ENCODE peak calls at places on chromosomes 6 and 20, in ten cellular contexts. T, V, H, Q, O, K, U, B, L and Z are unnamed samples. For H3K4me1, the result is how much of the 10 kb centered on the place peaks cover.

GRCh38 chr6:148973809-148974208 is 227.0 kb downstream of the UST start:
- DNase-seq in B (peak), K (no peak), O (no peak), H (no peak), Q (no peak), T (no peak), U (peak), L (no peak), V (peak), Z (no peak)

GRCh38 chr20:49340161-49340966 is 62.5 kb upstream of the ZNFX1 start:
- DNase-seq in H (no peak), T (no peak), L (peak), K (peak), B (no peak), O (no peak), U (no peak), V (no peak), Q (no peak), Z (no peak)

GRCh38 chr20:53763707-53764415 is 170.2 kb upstream of the ZNF217 start:
- DNase-seq in H (no peak), T (no peak), U (peak), K (no peak), B (no peak), O (no peak), V (no peak), L (no peak), Q (no peak), Z (no peak)

GRCh38 chr20:50129662-50130345 is 16.9 kb upstream of the UBE2V1 start:
- DNase-seq in O (no peak), T (no peak), Q (no peak), K (no peak), H (peak), L (no peak), B (no peak), V (peak), U (no peak), Z (no peak)

GRCh38 chr20:37564388-37565133 is 36.9 kb upstream of the BLCAP start:
- DNase-seq in H (peak), B (peak), O (peak), T (peak), L (peak), U (peak), Q (peak), V (peak), K (no peak), Z (peak)

GRCh38 chr6:15088904-15089568 is 156.8 kb upstream of the JARID2 start:
- DNase-seq in T (no peak), H (no peak), O (no peak), Q (no peak), K (no peak), L (no peak), V (no peak), B (no peak), U (no peak), Z (no peak)

GRCh38 chr6:96237656-96238347 is 222.0 kb downstream of the FUT9 start:
- DNase-seq in T (no peak), O (no peak), U (no peak), L (no peak), K (no peak), B (no peak), Q (no peak), H (no peak), V (no peak), Z (no peak)

GRCh38 chr6:17267586-17267985 is 13.6 kb upstream of the RBM24 start:
- DNase-seq in V (no peak), H (no peak), Q (no peak), U (no peak), O (no peak), T (no peak), L (no peak), B (no peak), K (no peak), Z (no peak)

GRCh38 chr6:158707120-158707519 is 57.3 kb downstream of the SYTL3 start:
- DNase-seq in L (no peak), U (no peak), T (no peak), O (no peak), Q (no peak), H (no peak), K (no peak), V (peak), B (peak), Z (no peak)

GRCh38 chr20:45049904-45050471 is 50.9 kb downstream of the KCNS1 start:
- DNase-seq in T (no peak), Q (no peak), O (no peak), B (no peak), K (no peak), L (no peak), U (no peak), V (no peak), H (peak), Z (no peak)

GRCh38 chr6:38169221-38169674 is 349.7 kb downstream of the ZFAND3 start:
- DNase-seq in V (no peak), O (no peak), T (peak), U (peak), B (no peak), H (no peak), K (no peak), Q (no peak), L (no peak), Z (no peak)

GRCh38 chr6:149851461-149851860 is 12.7 kb downstream of the LRP11 start:
- DNase-seq in U (no peak), H (no peak), O (no peak), B (no peak), Q (no peak), K (no peak), T (no peak), V (no peak), L (no peak), Z (no peak)

GRCh38 chr6:43702147-43702521 is 14.5 kb upstream of the MRPS18A start:
- DNase-seq in B (no peak), K (no peak), Q (no peak), O (no peak), L (no peak), V (no peak), U (no peak), H (no peak), T (no peak), Z (no peak)
- H3K4me1 ChIP-seq in B (under half), K (under half), Q (half or more), O (under half), L (under half), V (under half), U (half or more), H (half or more), T (under half), Z (under half)

GRCh38 chr20:62513991-62514390 is 38.2 kb upstream of the GATA5 start:
- DNase-seq in T (no peak), V (no peak), U (no peak), Q (no peak), B (no peak), O (no peak), K (no peak), L (no peak), H (no peak), Z (no peak)

GRCh38 chr20:62512812-62513211 is 37.0 kb upstream of the GATA5 start:
- DNase-seq in V (no peak), B (no peak), L (no peak), H (no peak), Q (no peak), O (no peak), T (no peak), U (no peak), K (no peak), Z (no peak)

GRCh38 chr20:62508641-62509051 is 32.9 kb upstream of the GATA5 start:
- DNase-seq in Q (no peak), K (no peak), H (peak), U (no peak), T (no peak), L (no peak), O (no peak), V (no peak), B (no peak), Z (no peak)

GRCh38 chr20:62511915-62512610 is 36.3 kb upstream of the GATA5 start:
- DNase-seq in U (no peak), Q (no peak), O (no peak), K (no peak), L (peak), B (no peak), V (no peak), T (no peak), H (no peak), Z (no peak)

GRCh38 chr20:62511300-62511914 is 35.6 kb upstream of the GATA5 start:
- DNase-seq in O (no peak), L (peak), T (no peak), K (no peak), H (no peak), Q (no peak), V (no peak), U (no peak), B (no peak), Z (no peak)
- H3K27ac ChIP-seq in O (no peak), L (peak), T (no peak), K (no peak), H (no peak), Q (no peak), V (no peak), U (no peak), B (no peak), Z (no peak)

GRCh38 chr6:48280035-48280434 is 169.0 kb upstream of the PTCHD4 start:
- DNase-seq in U (no peak), T (no peak), O (no peak), Q (no peak), V (no peak), H (no peak), B (no peak), L (no peak), K (no peak), Z (no peak)
- H3K4me3 ChIP-seq in U (no peak), T (no peak), O (no peak), Q (no peak), V (no peak), H (no peak), B (no peak), L (no peak), K (no peak), Z (no peak)

GRCh38 chr6:110356778-110357177 is 1.4 kb downstream of the METTL24 start:
- DNase-seq in O (no peak), L (no peak), H (no peak), K (no peak), V (no peak), U (peak), T (no peak), Q (no peak), B (no peak), Z (no peak)

GRCh38 chr6:110355031-110355430 is 3.1 kb downstream of the METTL24 start:
- DNase-seq in U (peak), L (no peak), K (no peak), V (no peak), B (no peak), O (no peak), T (no peak), H (no peak), Q (peak), Z (no peak)

GRCh38 chr6:110357696-110358535 is at the start of gene METTL24:
- DNase-seq in T (peak), B (no peak), L (peak), K (no peak), H (no peak), O (no peak), U (peak), Q (no peak), V (peak), Z (peak)

GRCh38 chr6:110357298-110357695 is 852 bp downstream of the METTL24 start:
- DNase-seq in L (no peak), U (no peak), T (peak), B (no peak), V (peak), K (no peak), O (no peak), Q (no peak), H (no peak), Z (no peak)

DNA sequence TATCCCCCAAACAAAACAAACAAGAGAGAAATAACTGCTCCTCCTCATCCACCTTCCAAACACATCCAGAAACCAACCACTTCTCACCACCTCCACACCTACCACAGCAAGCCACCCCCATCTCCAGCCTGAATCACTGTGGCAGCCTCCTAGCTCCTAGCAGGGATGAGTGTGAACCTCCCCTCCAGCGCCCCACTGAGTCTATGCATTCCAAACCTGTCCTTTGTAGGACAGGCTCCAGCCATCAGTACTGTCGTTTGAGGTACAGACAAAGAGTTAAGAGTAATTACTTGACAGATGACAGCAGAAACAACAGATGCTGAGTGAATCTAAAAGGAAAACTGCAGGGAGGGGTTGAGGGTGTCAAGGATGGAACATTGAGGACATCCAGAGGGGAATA is 2.4 kb downstream of the METTL24 start:
- DNase-seq in K (no peak), V (no peak), B (no peak), T (no peak), U (peak), O (no peak), H (no peak), L (no peak), Q (no peak), Z (no peak)
- H3K4me1 ChIP-seq in K (under half), V (under half), B (under half), T (under half), U (half or more), O (under half), H (under half), L (under half), Q (half or more), Z (under half)

DNA sequence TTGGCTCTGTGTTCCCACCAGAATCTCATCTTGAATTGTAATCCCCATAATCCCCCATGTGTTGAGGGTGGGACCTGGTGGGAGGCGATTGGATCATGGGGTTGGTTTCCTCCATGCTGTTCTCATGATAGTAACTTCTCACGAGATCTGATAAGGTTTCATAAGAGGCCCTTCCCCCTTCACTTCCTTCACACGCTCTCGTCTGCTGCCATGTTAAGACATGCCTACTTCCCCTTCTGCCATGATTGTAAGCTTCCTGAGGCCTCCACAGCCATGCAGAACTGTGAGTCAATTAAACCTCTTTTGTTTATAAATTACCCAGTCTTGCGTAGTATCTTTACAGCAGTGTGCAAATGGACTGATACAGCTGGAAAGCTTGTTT is 90.0 kb downstream of the ELOVL5 start:
- DNase-seq in H (no peak), U (no peak), T (no peak), K (no peak), Q (no peak), L (no peak), B (no peak), O (no peak), V (no peak), Z (no peak)
- H3K27ac ChIP-seq in H (peak), U (no peak), T (no peak), K (no peak), Q (no peak), L (no peak), B (no peak), O (no peak), V (peak), Z (no peak)

GRCh38 chr6:44226368-44227137 is 3.2 kb downstream of the SLC29A1 start:
- DNase-seq in H (no peak), V (peak), L (no peak), U (no peak), B (peak), T (peak), K (no peak), O (no peak), Q (no peak), Z (no peak)
- H3K4me3 ChIP-seq in H (no peak), V (no peak), L (peak), U (peak), B (no peak), T (peak), K (peak), O (no peak), Q (no peak), Z (no peak)

GRCh38 chr20:59634435-59635005 is 30.2 kb downstream of the PHACTR3 start:
- DNase-seq in H (no peak), O (no peak), T (no peak), V (no peak), B (no peak), Q (no peak), U (no peak), K (no peak), L (no peak), Z (no peak)

GRCh38 chr20:59631751-59632380 is 27.5 kb downstream of the PHACTR3 start:
- DNase-seq in K (no peak), Q (no peak), V (no peak), U (no peak), O (no peak), T (no peak), L (no peak), B (no peak), H (no peak), Z (no peak)

GRCh38 chr20:59630526-59630925 is 26.2 kb downstream of the PHACTR3 start:
- DNase-seq in H (no peak), K (no peak), V (no peak), T (no peak), U (no peak), B (no peak), L (no peak), Q (no peak), O (no peak), Z (no peak)

GRCh38 chr20:59633646-59634045 is 29.3 kb downstream of the PHACTR3 start:
- DNase-seq in U (no peak), H (no peak), K (no peak), T (no peak), B (no peak), O (no peak), V (no peak), L (no peak), Q (no peak), Z (no peak)

GRCh38 chr20:59632426-59633113 is 28.2 kb downstream of the PHACTR3 start:
- DNase-seq in L (no peak), K (no peak), O (no peak), V (no peak), U (no peak), B (no peak), Q (no peak), H (no peak), T (no peak), Z (no peak)
- H3K4me1 ChIP-seq in L (under half), K (under half), O (under half), V (under half), U (under half), B (under half), Q (under half), H (under half), T (under half), Z (under half)